ENCODE peak calls at places on chromosomes 16 and 17, in eight cellular contexts. P is T-helper 1 cell; A is nucleus accumbens; Q is activated CD8-positive, alpha-beta memory T cell treated with anti-CD3 and anti-CD28 coated beads, Interleukin-2, amount 50 U/mL, for 4 hours; X is COR-L47; J is astrocyte of the hippocampus; S is right cardiac atrium; K is GM19239. B is an unnamed sample.

GRCh38 chr17:30450125-30451027 is 26.8 kb upstream of the GOSR1 start:
- DNase-seq in P (no peak), A (no peak), Q (no peak), X (no peak), J (peak; percentile 14), S (no peak), K (no peak), B (no peak)

GRCh38 chr16:57277586-57277985 is 6.9 kb downstream of the PLLP start:
- DNase-seq in P (no peak), A (no peak), Q (no peak), X (no peak), J (peak; percentile 79), S (no peak), K (no peak), B (peak; percentile 51)

GRCh38 chr16:15970743-15971434 is 21.5 kb downstream of the ABCC1 start:
- DNase-seq in P (no peak), A (no peak), Q (no peak), X (no peak), J (no peak), S (no peak), K (no peak), B (no peak)

GRCh38 chr17:56785396-56785795 is 48.3 kb downstream of the C17orf67 start:
- DNase-seq in P (no peak), A (no peak), Q (no peak), X (no peak), J (no peak), S (no peak), K (no peak), B (no peak)

GRCh38 chr17:4956493-4957061 is 5.7 kb downstream of the ENO3 start:
- DNase-seq in P (no peak), A (no peak), Q (peak; percentile 51), X (no peak), J (no peak), S (no peak), K (no peak), B (peak; percentile 57)

GRCh38 chr17:37097162-37097561 is 148.4 kb downstream of the AATF start:
- DNase-seq in P (no peak), A (no peak), Q (no peak), X (no peak), J (no peak), S (no peak), K (no peak), B (no peak)

GRCh38 chr17:44444735-44445105 is 55.3 kb upstream of the ITGA2B start:
- DNase-seq in P (no peak), A (no peak), Q (no peak), X (no peak), J (peak; percentile 70), S (no peak), K (no peak), B (no peak)

GRCh38 chr16:55566432-55567175 is at the start of gene CAPNS2:
- DNase-seq in P (no peak), A (no peak), Q (no peak), X (no peak), J (no peak), S (no peak), K (no peak), B (no peak)

GRCh38 chr17:31559647-31560501 is 168.4 kb downstream of the RAB11FIP4 start:
- DNase-seq in P (no peak), A (no peak), Q (no peak), X (no peak), J (peak; percentile 60), S (peak; percentile 76), K (no peak), B (no peak)

GRCh38 chr16:19757026-19757425 is 39.0 kb downstream of the IQCK start:
- DNase-seq in P (no peak), A (no peak), Q (no peak), X (no peak), J (peak; percentile 68), S (no peak), K (no peak), B (no peak)

GRCh38 chr16:77297996-77298637 is 98.9 kb downstream of the SYCE1L start:
- DNase-seq in P (no peak), A (no peak), Q (no peak), X (no peak), J (peak; percentile 63), S (no peak), K (no peak), B (no peak)

GRCh38 chr16:6667393-6667792 is 665.3 kb upstream of the RBFOX1 start:
- DNase-seq in P (no peak), A (no peak), Q (no peak), X (no peak), J (no peak), S (no peak), K (no peak), B (no peak)

GRCh38 chr17:7173687-7174602 is 5.2 kb downstream of the ASGR1 start:
- DNase-seq in P (no peak), A (no peak), Q (no peak), X (no peak), J (peak; percentile 48), S (peak; percentile 86), K (no peak), B (peak; percentile 26)

GRCh38 chr16:10609410-10609774 is 29.0 kb upstream of the EMP2 start:
- DNase-seq in P (no peak), A (no peak), Q (no peak), X (no peak), J (peak; percentile 77), S (no peak), K (no peak), B (no peak)

GRCh38 chr17:46191332-46192210 is 1.7 kb downstream of the KANSL1 start:
- DNase-seq in P (no peak), A (peak; percentile 5), Q (no peak), X (peak; percentile 13), J (peak; percentile 47), S (no peak), K (peak; percentile 22), B (no peak)

GRCh38 chr16:87540072-87540976 is 47.5 kb upstream of the ZCCHC14 start:
- DNase-seq in P (no peak), A (no peak), Q (no peak), X (no peak), J (no peak), S (no peak), K (no peak), B (no peak)

GRCh38 chr16:15486661-15487060 is 52.3 kb downstream of the BMERB1 start:
- DNase-seq in P (no peak), A (no peak), Q (no peak), X (no peak), J (no peak), S (no peak), K (no peak), B (no peak)

GRCh38 chr17:82107341-82107860 is 9.4 kb upstream of the FASN start:
- DNase-seq in P (no peak), A (no peak), Q (no peak), X (peak; percentile 50), J (no peak), S (peak; percentile 70), K (no peak), B (no peak)

GRCh38 chr17:65794572-65794971 is 233.1 kb upstream of the AXIN2 start:
- DNase-seq in P (no peak), A (no peak), Q (no peak), X (no peak), J (no peak), S (no peak), K (no peak), B (no peak)

GRCh38 chr17:14373587-14374259 is 72.8 kb downstream of the HS3ST3B1 start:
- DNase-seq in P (no peak), A (no peak), Q (no peak), X (no peak), J (no peak), S (no peak), K (no peak), B (no peak)

GRCh38 chr17:7867881-7868329 is 10.1 kb downstream of the CYB5D1 start:
- DNase-seq in P (no peak), A (no peak), Q (no peak), X (no peak), J (no peak), S (no peak), K (no peak), B (no peak)

GRCh38 chr17:82750241-82750905 is 1.5 kb upstream of the TBCD start:
- DNase-seq in P (no peak), A (no peak), Q (peak; percentile 23), X (no peak), J (no peak), S (no peak), K (no peak), B (peak; percentile 20)

GRCh38 chr17:74601944-74602572 is 10.0 kb upstream of the CD300LD start:
- DNase-seq in P (no peak), A (no peak), Q (peak; percentile 24), X (no peak), J (peak; percentile 52), S (no peak), K (peak; percentile 40), B (peak; percentile 9)

GRCh38 chr16:55470533-55471371 is 8.2 kb upstream of the MMP2 start:
- DNase-seq in P (no peak), A (no peak), Q (no peak), X (no peak), J (peak; percentile 69), S (no peak), K (no peak), B (no peak)

GRCh38 chr17:4893272-4893671 is 6.1 kb upstream of the C17orf107 start:
- DNase-seq in P (no peak), A (no peak), Q (no peak), X (no peak), J (no peak), S (no peak), K (no peak), B (no peak)